ENCODE peak calls at places on chromosome 7, in five cellular contexts. O is PC-9, X is GM04504, M is MM.1S, G is EL. Q is an unnamed sample.

GRCh38 chr7:140604760-140605159 is 35.9 kb downstream of the DENND2A start:
- DNase-seq in G (peak), O (no peak), X (peak), M (no peak), Q (no peak)

GRCh38 chr7:437293-438280 is 82.1 kb downstream of the PDGFA start:
- DNase-seq in M (no peak), O (no peak), G (no peak), X (no peak), Q (no peak)

GRCh38 chr7:156376317-156376716 is 264.3 kb upstream of the RNF32 start:
- DNase-seq in M (no peak), G (no peak), O (no peak), X (no peak), Q (no peak)

GRCh38 chr7:7808156-7808555 is 89.7 kb upstream of the RPA3 start:
- DNase-seq in M (no peak), O (no peak), X (no peak), G (peak), Q (no peak)

GRCh38 chr7:1189986-1190772 is 30.2 kb upstream of the ZFAND2A start:
- DNase-seq in M (no peak), G (no peak), O (no peak), X (no peak), Q (no peak)

GRCh38 chr7:539731-540411 is 20.2 kb upstream of the PDGFA start:
- DNase-seq in G (peak), M (no peak), X (no peak), O (peak), Q (no peak)

GRCh38 chr7:12570529-12571461 is at the start of gene SCIN:
- DNase-seq in O (peak), G (peak), M (peak), X (no peak), Q (peak)

GRCh38 chr7:32154797-32155196 is 84.6 kb upstream of the PDE1C start:
- DNase-seq in G (peak), X (no peak), M (no peak), O (no peak), Q (no peak)

GRCh38 chr7:139976838-139977656 is 85.7 kb downstream of the PARP12 start:
- DNase-seq in X (no peak), M (no peak), O (no peak), G (no peak), Q (no peak)

GRCh38 chr7:134640842-134641715 is 5.6 kb upstream of the BPGM start:
- DNase-seq in M (no peak), G (peak), X (no peak), O (no peak), Q (no peak)

GRCh38 chr7:3408814-3409595 is 108.0 kb downstream of the SDK1 start:
- DNase-seq in O (no peak), M (peak), X (no peak), G (no peak), Q (no peak)

GRCh38 chr7:46776790-46777189 is 805.1 kb downstream of the TNS3 start:
- DNase-seq in M (peak), O (no peak), G (peak), X (no peak), Q (peak)

GRCh38 chr7:23852135-23852534 is 142.1 kb downstream of the STK31 start:
- DNase-seq in O (no peak), G (peak), X (no peak), M (no peak), Q (no peak)

GRCh38 chr7:135147899-135148721 is at the start of gene TMEM140:
- DNase-seq in G (peak), M (peak), O (peak), X (no peak), Q (peak)

GRCh38 chr7:117997862-117998825 is 124.9 kb upstream of the CTTNBP2 start:
- DNase-seq in O (no peak), X (no peak), G (no peak), M (no peak), Q (no peak)

GRCh38 chr7:70053421-70053820 is 455.1 kb downstream of the AUTS2 start:
- DNase-seq in G (no peak), X (no peak), M (no peak), O (no peak), Q (no peak)